ENCODE peak calls at places on chromosomes 12 and 14, in ten cellular contexts. Z, Q, A, M, J, Y, R, P, X and V are unnamed samples.

GRCh38 chr14:49769171-49769570 is 1.2 kb downstream of the KLHDC2 start:
- DNase-seq in P (no peak), A (no peak), R (peak), X (no peak), Y (peak), M (no peak), Q (no peak), J (no peak), Z (peak), V (no peak)

GRCh38 chr14:65866906-65867305 is 454.4 kb downstream of the FUT8 start:
- DNase-seq in Z (no peak), J (no peak), Y (no peak), A (no peak), R (no peak), Q (no peak), P (no peak), M (no peak), X (no peak), V (no peak)

GRCh38 chr12:26195641-26196423 is 459 bp downstream of the SSPN start:
- DNase-seq in Y (peak), Z (peak), X (no peak), J (no peak), M (peak), R (peak), Q (peak), P (peak), A (peak), V (no peak)

GRCh38 chr12:47553266-47553665 is 152.6 kb downstream of the RPAP3 start:
- DNase-seq in R (no peak), X (no peak), Z (no peak), Q (no peak), A (no peak), Y (no peak), M (no peak), J (no peak), P (no peak), V (no peak)

GRCh38 chr14:99559286-99559990 is 44.6 kb downstream of the CCDC85C start:
- DNase-seq in J (no peak), R (no peak), X (no peak), Z (no peak), P (no peak), Y (no peak), A (no peak), M (no peak), Q (no peak), V (no peak)

GRCh38 chr12:91579516-91580263 is 397.1 kb upstream of the DCN start:
- DNase-seq in Q (no peak), Z (no peak), J (no peak), R (no peak), Y (peak), A (no peak), X (no peak), P (no peak), M (no peak), V (no peak)

GRCh38 chr14:73935666-73936065 is 14.2 kb downstream of the FAM161B start:
- DNase-seq in X (no peak), J (no peak), M (no peak), Y (no peak), Z (no peak), P (no peak), R (peak), Q (no peak), A (no peak), V (no peak)

GRCh38 chr12:1798734-1799067 is 21.7 kb upstream of the LRTM2 start:
- DNase-seq in X (no peak), M (no peak), R (no peak), Q (no peak), Z (no peak), A (no peak), Y (no peak), J (no peak), P (no peak), V (no peak)

GRCh38 chr12:19507823-19508222 is 68.5 kb downstream of the AEBP2 start:
- DNase-seq in X (no peak), Y (peak), P (no peak), J (no peak), Q (no peak), A (no peak), R (peak), Z (no peak), M (no peak), V (no peak)

GRCh38 chr14:104953896-104954656 is 24.1 kb downstream of the AHNAK2 start:
- DNase-seq in X (no peak), J (no peak), Q (no peak), M (no peak), R (no peak), A (no peak), Z (no peak), P (peak), Y (no peak), V (no peak)

GRCh38 chr14:71780075-71780474 is 152.2 kb upstream of the RGS6 start:
- DNase-seq in Z (no peak), Y (no peak), M (no peak), X (no peak), R (no peak), A (no peak), P (no peak), Q (no peak), J (no peak), V (no peak)

GRCh38 chr12:65825323-65825572 is 965 bp downstream of the HMGA2 start:
- DNase-seq in M (no peak), R (no peak), Q (no peak), J (no peak), P (no peak), X (no peak), Z (no peak), A (no peak), Y (no peak), V (no peak)

GRCh38 chr12:74111688-74112360 is 425.8 kb upstream of the ATXN7L3B start:
- DNase-seq in A (no peak), Y (peak), P (no peak), J (no peak), X (peak), R (peak), Z (no peak), Q (peak), M (peak), V (no peak)
- TF ChIP-seq CTCF in A (peak), Y (peak), P (no peak), J (no peak), X (peak), R (no peak), Z (no peak), Q (no peak), M (no peak), V (peak)

GRCh38 chr12:49263400-49263763 is 1.5 kb upstream of the TUBA1C start:
- DNase-seq in X (no peak), Y (no peak), P (peak), Z (no peak), R (no peak), M (peak), A (no peak), J (no peak), Q (no peak), V (no peak)
- H3K4me3 ChIP-seq in X (peak), Y (no peak), P (no peak), Z (no peak), R (no peak), M (peak), A (no peak), J (no peak), Q (no peak), V (no peak)

GRCh38 chr14:21101802-21102413 is 1.0 kb downstream of the TMEM253 start:
- DNase-seq in X (no peak), Z (no peak), Q (no peak), M (no peak), Y (no peak), P (no peak), A (no peak), R (no peak), J (no peak), V (no peak)

GRCh38 chr14:21102472-21103164 is 1.8 kb downstream of the TMEM253 start:
- DNase-seq in R (no peak), Q (no peak), M (no peak), P (no peak), A (no peak), X (no peak), J (no peak), Z (no peak), Y (no peak), V (no peak)

GRCh38 chr14:21103710-21104447 is 3.0 kb downstream of the TMEM253 start:
- DNase-seq in J (peak), P (peak), Z (peak), X (peak), Y (peak), R (peak), Q (peak), M (peak), A (peak), V (peak)

GRCh38 chr14:21104448-21105060 is 3.7 kb downstream of the TMEM253 start:
- DNase-seq in X (peak), A (peak), J (no peak), Z (no peak), M (peak), P (peak), R (peak), Y (peak), Q (peak), V (no peak)

DNA sequence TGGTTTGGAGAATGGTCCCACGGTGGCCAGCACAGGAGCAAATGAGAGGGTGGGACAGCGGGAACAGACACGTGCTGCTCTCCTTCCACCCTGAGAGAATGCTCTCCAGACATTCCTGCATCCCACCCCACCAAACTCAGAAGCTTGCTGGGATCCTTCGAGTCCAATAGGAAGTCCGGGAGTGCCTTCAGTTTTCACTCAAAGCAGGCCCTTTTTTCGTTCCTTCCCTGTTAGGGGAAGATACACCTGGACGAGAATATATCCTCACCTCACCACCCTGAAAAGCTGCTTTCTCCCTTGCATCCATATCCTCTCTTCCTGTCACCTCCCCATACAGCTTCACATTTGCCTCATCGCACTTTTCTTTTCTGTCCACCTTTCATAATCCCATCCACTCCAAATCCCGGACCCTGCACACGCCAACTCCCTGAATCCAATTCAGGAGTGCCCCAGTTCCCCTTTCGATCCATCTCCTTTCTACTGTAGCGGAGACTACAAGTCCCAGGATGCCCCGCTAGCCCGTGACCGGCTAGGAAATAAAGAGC is 2.4 kb downstream of the TMEM253 start:
- DNase-seq in X (no peak), R (no peak), Z (no peak), M (no peak), A (no peak), Q (no peak), P (no peak), Y (no peak), J (no peak), V (no peak)
- TF ChIP-seq CTCF in X (no peak), R (no peak), Z (no peak), M (no peak), A (no peak), Q (no peak), P (no peak), Y (no peak), J (no peak), V (no peak)

GRCh38 chr14:70254476-70254961 is 65.8 kb upstream of the SLC8A3 start:
- DNase-seq in Y (peak), Q (peak), A (peak), P (no peak), Z (no peak), X (no peak), J (no peak), R (peak), M (peak), V (no peak)
- H3K4me3 ChIP-seq in Y (no peak), Q (peak), A (no peak), P (peak), Z (peak), X (peak), J (peak), R (peak), M (peak), V (peak)